ENCODE peak calls at places on chromosomes 13 and 19, in five cellular contexts. One of them, this sample, is unnamed.

GRCh38 chr19:23882493-23882892 is 32.2 kb upstream of the ZNF726 start:
- DNase-seq in sigmoid colon: no peak
- DNase-seq in occipital lobe: no peak
- DNase-seq in stimulated activated CD8-positive, alpha-beta memory T cell treated with anti-CD3 and anti-CD28 coated beads, Interleukin-7, amount 100 ng/mL, for 1 hour: no peak
- DNase-seq in HFF-Myc: no peak
- DNase-seq in this sample: no peak

GRCh38 chr19:43446746-43447489 is 18.5 kb downstream of the LYPD3 start:
- DNase-seq in sigmoid colon: peak
- DNase-seq in occipital lobe: peak
- DNase-seq in stimulated activated CD8-positive, alpha-beta memory T cell treated with anti-CD3 and anti-CD28 coated beads, Interleukin-7, amount 100 ng/mL, for 1 hour: peak
- DNase-seq in HFF-Myc: no peak
- DNase-seq in this sample: peak

GRCh38 chr19:38977445-38978314 is 2.1 kb upstream of the FBXO17 start:
- DNase-seq in sigmoid colon: no peak
- DNase-seq in occipital lobe: no peak
- DNase-seq in stimulated activated CD8-positive, alpha-beta memory T cell treated with anti-CD3 and anti-CD28 coated beads, Interleukin-7, amount 100 ng/mL, for 1 hour: no peak
- DNase-seq in HFF-Myc: no peak
- DNase-seq in this sample: no peak

GRCh38 chr13:57128909-57129308 is 11.8 kb upstream of the PRR20A start:
- DNase-seq in sigmoid colon: no peak
- DNase-seq in occipital lobe: no peak
- DNase-seq in stimulated activated CD8-positive, alpha-beta memory T cell treated with anti-CD3 and anti-CD28 coated beads, Interleukin-7, amount 100 ng/mL, for 1 hour: no peak
- DNase-seq in HFF-Myc: no peak
- DNase-seq in this sample: no peak

GRCh38 chr13:90307136-90307535 is 1040.4 kb upstream of the MIR17HG start:
- DNase-seq in sigmoid colon: no peak
- DNase-seq in occipital lobe: no peak
- DNase-seq in stimulated activated CD8-positive, alpha-beta memory T cell treated with anti-CD3 and anti-CD28 coated beads, Interleukin-7, amount 100 ng/mL, for 1 hour: no peak
- DNase-seq in HFF-Myc: no peak
- DNase-seq in this sample: no peak

GRCh38 chr19:51044327-51044726 is 9.5 kb upstream of the KLK12 start:
- DNase-seq in sigmoid colon: peak
- DNase-seq in occipital lobe: no peak
- DNase-seq in stimulated activated CD8-positive, alpha-beta memory T cell treated with anti-CD3 and anti-CD28 coated beads, Interleukin-7, amount 100 ng/mL, for 1 hour: no peak
- DNase-seq in HFF-Myc: no peak
- DNase-seq in this sample: no peak

GRCh38 chr13:67736646-67737420 is 506.7 kb upstream of the PCDH9 start:
- DNase-seq in sigmoid colon: no peak
- DNase-seq in occipital lobe: peak
- DNase-seq in stimulated activated CD8-positive, alpha-beta memory T cell treated with anti-CD3 and anti-CD28 coated beads, Interleukin-7, amount 100 ng/mL, for 1 hour: no peak
- DNase-seq in HFF-Myc: no peak
- DNase-seq in this sample: no peak

GRCh38 chr19:4208385-4209094 is 20.8 kb upstream of the EBI3 start:
- DNase-seq in sigmoid colon: no peak
- DNase-seq in occipital lobe: no peak
- DNase-seq in stimulated activated CD8-positive, alpha-beta memory T cell treated with anti-CD3 and anti-CD28 coated beads, Interleukin-7, amount 100 ng/mL, for 1 hour: no peak
- DNase-seq in HFF-Myc: no peak
- DNase-seq in this sample: no peak

GRCh38 chr13:99218545-99218944 is 17.9 kb downstream of the UBAC2 start:
- DNase-seq in sigmoid colon: no peak
- DNase-seq in occipital lobe: no peak
- DNase-seq in stimulated activated CD8-positive, alpha-beta memory T cell treated with anti-CD3 and anti-CD28 coated beads, Interleukin-7, amount 100 ng/mL, for 1 hour: no peak
- DNase-seq in HFF-Myc: no peak
- DNase-seq in this sample: peak

GRCh38 chr13:44710576-44710975 is 134.4 kb upstream of the TSC22D1 start:
- DNase-seq in sigmoid colon: no peak
- DNase-seq in occipital lobe: no peak
- DNase-seq in stimulated activated CD8-positive, alpha-beta memory T cell treated with anti-CD3 and anti-CD28 coated beads, Interleukin-7, amount 100 ng/mL, for 1 hour: no peak
- DNase-seq in HFF-Myc: peak
- DNase-seq in this sample: no peak

GRCh38 chr19:46748325-46749109 is 2.3 kb upstream of the STRN4 start:
- DNase-seq in sigmoid colon: no peak
- DNase-seq in occipital lobe: no peak
- DNase-seq in stimulated activated CD8-positive, alpha-beta memory T cell treated with anti-CD3 and anti-CD28 coated beads, Interleukin-7, amount 100 ng/mL, for 1 hour: peak
- DNase-seq in HFF-Myc: no peak
- DNase-seq in this sample: no peak

GRCh38 chr19:9000933-9001332 is 9.3 kb downstream of the MUC16 start:
- DNase-seq in sigmoid colon: no peak
- DNase-seq in occipital lobe: no peak
- DNase-seq in stimulated activated CD8-positive, alpha-beta memory T cell treated with anti-CD3 and anti-CD28 coated beads, Interleukin-7, amount 100 ng/mL, for 1 hour: no peak
- DNase-seq in HFF-Myc: no peak
- DNase-seq in this sample: no peak

GRCh38 chr13:100875392-100876043 is 200.9 kb upstream of the TMTC4 start:
- DNase-seq in sigmoid colon: no peak
- DNase-seq in occipital lobe: no peak
- DNase-seq in stimulated activated CD8-positive, alpha-beta memory T cell treated with anti-CD3 and anti-CD28 coated beads, Interleukin-7, amount 100 ng/mL, for 1 hour: no peak
- DNase-seq in HFF-Myc: peak
- DNase-seq in this sample: no peak

GRCh38 chr13:30576528-30576927 is 41.2 kb upstream of the USPL1 start:
- DNase-seq in sigmoid colon: no peak
- DNase-seq in occipital lobe: no peak
- DNase-seq in stimulated activated CD8-positive, alpha-beta memory T cell treated with anti-CD3 and anti-CD28 coated beads, Interleukin-7, amount 100 ng/mL, for 1 hour: no peak
- DNase-seq in HFF-Myc: no peak
- DNase-seq in this sample: no peak

GRCh38 chr13:91181892-91182291 is 165.6 kb upstream of the MIR17HG start:
- DNase-seq in sigmoid colon: no peak
- DNase-seq in occipital lobe: no peak
- DNase-seq in stimulated activated CD8-positive, alpha-beta memory T cell treated with anti-CD3 and anti-CD28 coated beads, Interleukin-7, amount 100 ng/mL, for 1 hour: no peak
- DNase-seq in HFF-Myc: no peak
- DNase-seq in this sample: no peak

GRCh38 chr19:41883821-41884733 is 1.1 kb downstream of the ARHGEF1 start:
- DNase-seq in sigmoid colon: peak
- DNase-seq in occipital lobe: peak
- DNase-seq in stimulated activated CD8-positive, alpha-beta memory T cell treated with anti-CD3 and anti-CD28 coated beads, Interleukin-7, amount 100 ng/mL, for 1 hour: peak
- DNase-seq in HFF-Myc: peak
- DNase-seq in this sample: peak

GRCh38 chr19:55504981-55505380 is 16.7 kb downstream of the SSC5D start:
- DNase-seq in sigmoid colon: no peak
- DNase-seq in occipital lobe: no peak
- DNase-seq in stimulated activated CD8-positive, alpha-beta memory T cell treated with anti-CD3 and anti-CD28 coated beads, Interleukin-7, amount 100 ng/mL, for 1 hour: no peak
- DNase-seq in HFF-Myc: no peak
- DNase-seq in this sample: no peak

GRCh38 chr19:34324320-34324719 is 40.7 kb upstream of the GPI start:
- DNase-seq in sigmoid colon: peak
- DNase-seq in occipital lobe: no peak
- DNase-seq in stimulated activated CD8-positive, alpha-beta memory T cell treated with anti-CD3 and anti-CD28 coated beads, Interleukin-7, amount 100 ng/mL, for 1 hour: no peak
- DNase-seq in HFF-Myc: no peak
- DNase-seq in this sample: no peak

GRCh38 chr19:35130761-35131720 is 3.8 kb downstream of the LGI4 start:
- DNase-seq in sigmoid colon: no peak
- DNase-seq in occipital lobe: no peak
- DNase-seq in stimulated activated CD8-positive, alpha-beta memory T cell treated with anti-CD3 and anti-CD28 coated beads, Interleukin-7, amount 100 ng/mL, for 1 hour: no peak
- DNase-seq in HFF-Myc: no peak
- DNase-seq in this sample: no peak

GRCh38 chr13:50161052-50161451 is 145.8 kb downstream of the KCNRG start:
- DNase-seq in sigmoid colon: no peak
- DNase-seq in occipital lobe: no peak
- DNase-seq in stimulated activated CD8-positive, alpha-beta memory T cell treated with anti-CD3 and anti-CD28 coated beads, Interleukin-7, amount 100 ng/mL, for 1 hour: no peak
- DNase-seq in HFF-Myc: no peak
- DNase-seq in this sample: no peak

This sample was measured in gastrocnemius medialis.